ENCODE peak calls at places on chromosome 19, in seven cellular contexts. G is upper lobe of right lung, O is body of pancreas, R is aorta, Z is epithelial cell of proximal tubule, S is spleen, U is mucosa of descending colon. Q is an unnamed sample.

GRCh38 chr19:51421229-51422052 is 4.0 kb upstream of the SIGLEC10 start:
- DNase-seq in O (no peak), Z (no peak), S (no peak), R (no peak), G (no peak), U (no peak), Q (no peak)

GRCh38 chr19:35518313-35518712 is 4.9 kb upstream of the DMKN start:
- DNase-seq in S (no peak), R (no peak), O (no peak), G (no peak), U (no peak), Z (peak), Q (no peak)

GRCh38 chr19:23415561-23416191 is 20.4 kb upstream of the ZNF91 start:
- DNase-seq in U (peak), S (no peak), G (peak), Z (no peak), O (no peak), R (no peak), Q (no peak)

GRCh38 chr19:14979136-14979497 is 547 bp downstream of the SLC1A6 start:
- DNase-seq in O (no peak), Z (no peak), G (no peak), S (no peak), R (no peak), U (no peak), Q (no peak)

GRCh38 chr19:47330466-47330869 is 1.5 kb upstream of the C5AR2 start:
- DNase-seq in G (no peak), R (no peak), O (no peak), Z (no peak), S (no peak), U (no peak), Q (no peak)

GRCh38 chr19:37914908-37915307 is 7.9 kb downstream of the SIPA1L3 start:
- DNase-seq in G (no peak), O (no peak), S (no peak), Z (no peak), U (no peak), R (no peak), Q (no peak)

GRCh38 chr19:16886305-16886880 is 2.4 kb upstream of the F2RL3 start:
- DNase-seq in R (no peak), U (no peak), O (no peak), G (peak), S (peak), Z (peak), Q (peak)

GRCh38 chr19:8123683-8124082 is 25.7 kb downstream of the FBN3 start:
- DNase-seq in R (no peak), U (no peak), Z (no peak), S (no peak), O (no peak), G (no peak), Q (no peak)

GRCh38 chr19:50496189-50497029 is 14.6 kb downstream of the JOSD2 start:
- DNase-seq in Z (no peak), R (peak), G (peak), O (peak), U (peak), S (peak), Q (no peak)

GRCh38 chr19:47469719-47470118 is 2.0 kb downstream of the SLC8A2 start:
- DNase-seq in Z (no peak), O (no peak), S (no peak), R (no peak), G (no peak), U (no peak), Q (no peak)

GRCh38 chr19:342801-343421 is 1.7 kb downstream of the MIER2 start:
- DNase-seq in G (peak), Z (no peak), O (peak), U (no peak), R (peak), S (peak), Q (no peak)

GRCh38 chr19:29630661-29631060 is 24.6 kb downstream of the POP4 start:
- DNase-seq in R (no peak), U (no peak), Z (no peak), G (no peak), O (no peak), S (no peak), Q (no peak)

GRCh38 chr19:47351545-47351944 is 2.4 kb downstream of the DHX34 start:
- DNase-seq in Z (no peak), O (no peak), U (no peak), R (no peak), S (no peak), G (no peak), Q (no peak)

GRCh38 chr19:54707932-54708331 is 16.3 kb upstream of the KIR3DL3 start:
- DNase-seq in S (peak), G (no peak), R (no peak), O (no peak), Z (no peak), U (no peak), Q (no peak)

GRCh38 chr19:3275068-3275582 is 50.7 kb downstream of the CELF5 start:
- DNase-seq in U (no peak), G (no peak), O (peak), R (no peak), Z (no peak), S (no peak), Q (no peak)

GRCh38 chr19:3981736-3982681 is 3.3 kb downstream of the EEF2 start:
- DNase-seq in R (no peak), S (peak), Z (no peak), O (peak), U (no peak), G (no peak), Q (no peak)

GRCh38 chr19:47023448-47023794 is 3.8 kb downstream of the NPAS1 start:
- DNase-seq in G (no peak), Z (no peak), S (no peak), O (no peak), R (no peak), U (no peak), Q (no peak)

GRCh38 chr19:41690801-41691065 is 2.7 kb upstream of the CEACAM7 start:
- DNase-seq in U (no peak), S (no peak), R (no peak), O (no peak), G (peak), Z (no peak), Q (no peak)

GRCh38 chr19:8526345-8527062 is 12.5 kb upstream of the ZNF414 start:
- DNase-seq in Z (no peak), O (peak), G (peak), S (peak), U (peak), R (peak), Q (peak)

GRCh38 chr19:15161028-15161984 is 39.5 kb downstream of the NOTCH3 start:
- DNase-seq in S (no peak), U (no peak), R (no peak), O (no peak), G (no peak), Z (no peak), Q (no peak)

GRCh38 chr19:5451494-5451893 is 3.7 kb upstream of the ZNRF4 start:
- DNase-seq in R (no peak), S (no peak), U (no peak), O (no peak), G (no peak), Z (no peak), Q (no peak)

GRCh38 chr19:50780753-50781480 is 9.3 kb upstream of the ACP4 start:
- DNase-seq in G (no peak), U (no peak), O (no peak), S (no peak), Z (no peak), R (no peak), Q (no peak)

GRCh38 chr19:29079331-29079730 is 133.6 kb downstream of the UQCRFS1 start:
- DNase-seq in Z (no peak), R (no peak), U (no peak), O (no peak), S (no peak), G (no peak), Q (no peak)

GRCh38 chr19:5086232-5086631 is 117.3 kb downstream of the KDM4B start:
- DNase-seq in R (no peak), Z (no peak), S (no peak), U (no peak), O (no peak), G (no peak), Q (no peak)

GRCh38 chr19:37654525-37654832 is 786 bp downstream of the ZFP30 start:
- DNase-seq in G (no peak), U (no peak), R (no peak), Z (no peak), S (no peak), O (no peak), Q (no peak)

GRCh38 chr19:850221-850978 is 1.7 kb upstream of the ELANE start:
- DNase-seq in U (peak), O (peak), S (peak), G (peak), Z (no peak), R (peak), Q (peak)

GRCh38 chr19:17091758-17092333 is 16.3 kb downstream of the MYO9B start:
- DNase-seq in S (peak), R (no peak), G (peak), O (no peak), U (peak), Z (no peak), Q (no peak)

GRCh38 chr19:1000095-1000494 is at the start of gene GRIN3B:
- DNase-seq in O (peak), S (peak), G (peak), U (peak), Z (no peak), R (peak), Q (peak)

GRCh38 chr19:42528354-42529247 is at the start of gene CEACAM1:
- DNase-seq in Z (no peak), U (peak), R (no peak), S (peak), G (peak), O (no peak), Q (peak)

GRCh38 chr19:35027851-35028599 is 2.2 kb upstream of the SCN1B start:
- DNase-seq in R (no peak), U (no peak), Z (no peak), G (no peak), O (no peak), S (no peak), Q (no peak)

GRCh38 chr19:24000656-24001055 is 86.0 kb downstream of the ZNF726 start:
- DNase-seq in G (no peak), U (no peak), Z (no peak), O (no peak), R (no peak), S (no peak), Q (no peak)

GRCh38 chr19:31548941-31549340 is 199.7 kb upstream of the TSHZ3 start:
- DNase-seq in R (no peak), U (peak), O (peak), S (no peak), Z (no peak), G (no peak), Q (no peak)

GRCh38 chr19:8544168-8544567 is 30.2 kb upstream of the ZNF414 start:
- DNase-seq in Z (no peak), U (no peak), S (no peak), R (no peak), O (no peak), G (no peak), Q (no peak)

GRCh38 chr19:39428309-39429112 is 7.2 kb downstream of the RPS16 start:
- DNase-seq in O (peak), Z (no peak), R (peak), U (peak), G (peak), S (peak), Q (peak)

GRCh38 chr19:1408300-1409203 is 1.2 kb downstream of the DAZAP1 start:
- DNase-seq in G (peak), O (peak), Z (no peak), R (peak), S (peak), U (peak), Q (peak)

GRCh38 chr19:33055718-33056117 is 9.0 kb downstream of the RHPN2 start:
- DNase-seq in U (peak), Z (no peak), R (no peak), O (no peak), S (no peak), G (no peak), Q (no peak)

GRCh38 chr19:45952341-45952690 is 21.3 kb downstream of the NOVA2 start:
- DNase-seq in U (no peak), S (no peak), G (no peak), R (no peak), O (no peak), Z (no peak), Q (no peak)
- H3K4me3 ChIP-seq in U (no peak), S (no peak), G (no peak), R (no peak), O (no peak), Z (no peak), Q (no peak)

GRCh38 chr19:53131732-53132131 is 978 bp downstream of the ZNF415 start:
- DNase-seq in U (no peak), G (no peak), Z (no peak), R (no peak), O (no peak), S (no peak), Q (no peak)
- H3K4me3 ChIP-seq in U (no peak), G (peak), Z (peak), R (no peak), O (peak), S (no peak), Q (peak)

DNA sequence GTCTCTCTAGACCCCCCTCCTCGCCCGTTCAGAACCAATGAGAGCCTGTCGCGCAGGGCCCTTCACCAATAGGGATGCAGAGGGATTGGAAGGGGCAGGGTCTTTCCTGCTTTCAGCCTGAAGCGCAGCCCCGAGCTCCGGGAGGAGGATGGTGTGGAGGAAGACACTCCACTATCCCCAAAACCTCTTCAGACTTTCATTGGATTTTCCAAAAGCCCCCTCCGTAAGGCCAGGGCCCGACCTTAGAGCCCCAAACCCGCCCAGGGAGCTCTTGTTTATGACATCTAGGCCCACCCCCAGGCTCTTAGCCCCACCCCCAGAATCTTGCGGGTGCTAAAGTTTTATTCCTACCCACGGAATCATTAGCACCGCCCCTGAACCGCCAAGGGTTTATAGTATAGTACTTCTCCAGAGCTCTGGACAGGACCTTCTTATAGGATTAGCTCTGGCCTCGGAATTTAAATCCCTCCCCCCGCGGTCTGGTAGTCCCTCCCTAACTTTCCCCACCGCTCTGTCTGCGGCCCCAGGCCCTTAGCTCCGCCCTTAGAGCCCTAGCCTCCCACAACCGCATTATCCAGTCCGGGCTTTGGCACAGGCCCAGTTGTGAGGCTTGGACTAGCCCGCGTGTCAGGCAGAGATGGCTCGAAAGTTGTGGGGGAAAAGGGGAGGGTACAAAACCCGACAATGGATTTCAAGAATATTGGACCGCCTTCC is 6.6 kb upstream of the EML2 start:
- DNase-seq in O (peak), R (peak), U (peak), G (peak), S (peak), Z (no peak), Q (peak)
- H3K4me3 ChIP-seq in O (no peak), R (no peak), U (no peak), G (peak), S (no peak), Z (peak), Q (no peak)

DNA sequence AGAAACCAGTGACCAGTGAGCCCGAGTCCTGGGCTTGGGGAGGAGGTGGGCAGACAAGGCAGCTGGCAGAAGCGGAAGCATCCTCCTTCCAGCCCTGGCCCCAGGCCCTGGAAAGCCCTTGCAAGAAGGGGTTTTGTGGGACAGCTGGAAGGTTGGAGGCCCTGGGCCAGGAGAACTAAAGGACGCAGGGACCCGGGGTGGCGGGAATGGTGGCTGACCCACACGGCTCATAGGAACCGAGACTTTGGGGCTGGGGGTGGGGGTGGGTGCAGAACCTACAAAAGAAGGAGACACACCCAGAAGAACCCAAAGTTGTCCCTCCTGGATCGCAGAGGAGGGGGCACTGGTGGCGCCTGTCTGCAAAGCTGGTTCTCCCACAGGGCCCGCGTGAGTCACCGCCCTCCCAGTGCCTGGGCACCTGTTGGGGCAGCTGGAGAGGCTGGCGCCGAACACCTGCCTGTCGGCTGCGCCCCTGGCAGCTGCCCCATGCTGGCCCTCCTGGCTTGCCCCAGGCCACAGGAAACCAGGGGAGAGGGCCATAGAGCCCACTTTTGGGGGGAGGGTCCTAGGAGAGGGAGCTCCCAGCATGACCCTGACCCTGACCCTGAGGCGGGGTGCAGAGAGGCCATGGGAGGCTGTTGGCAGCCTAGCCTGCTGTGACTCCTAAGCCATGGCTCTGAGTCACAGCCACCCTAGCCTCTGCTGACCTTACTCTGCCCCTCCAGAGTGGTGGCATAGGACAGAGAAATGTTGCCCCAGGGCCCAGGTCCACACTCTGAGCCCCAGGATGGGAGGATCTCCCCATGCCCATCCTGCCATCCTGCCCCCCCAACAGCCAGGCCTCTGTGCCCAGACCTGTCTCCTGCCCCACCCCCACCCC is 768 bp downstream of the DMPK start:
- DNase-seq in O (peak), U (no peak), Z (no peak), S (no peak), G (no peak), R (peak), Q (no peak)
- H3K4me3 ChIP-seq in O (peak), U (no peak), Z (no peak), S (no peak), G (peak), R (peak), Q (peak)

GRCh38 chr19:40512473-40513344 is 45.9 kb downstream of the SPTBN4 start:
- DNase-seq in U (no peak), S (no peak), O (no peak), R (no peak), G (no peak), Z (no peak), Q (peak)
- H3K4me3 ChIP-seq in U (no peak), S (no peak), O (no peak), R (no peak), G (no peak), Z (no peak), Q (peak)

GRCh38 chr19:57668635-57669034 is at the start of gene ZSCAN4:
- DNase-seq in R (no peak), O (no peak), S (no peak), U (no peak), Z (no peak), G (no peak), Q (no peak)
- H3K4me3 ChIP-seq in R (no peak), O (no peak), S (no peak), U (no peak), Z (no peak), G (no peak), Q (no peak)

DNA sequence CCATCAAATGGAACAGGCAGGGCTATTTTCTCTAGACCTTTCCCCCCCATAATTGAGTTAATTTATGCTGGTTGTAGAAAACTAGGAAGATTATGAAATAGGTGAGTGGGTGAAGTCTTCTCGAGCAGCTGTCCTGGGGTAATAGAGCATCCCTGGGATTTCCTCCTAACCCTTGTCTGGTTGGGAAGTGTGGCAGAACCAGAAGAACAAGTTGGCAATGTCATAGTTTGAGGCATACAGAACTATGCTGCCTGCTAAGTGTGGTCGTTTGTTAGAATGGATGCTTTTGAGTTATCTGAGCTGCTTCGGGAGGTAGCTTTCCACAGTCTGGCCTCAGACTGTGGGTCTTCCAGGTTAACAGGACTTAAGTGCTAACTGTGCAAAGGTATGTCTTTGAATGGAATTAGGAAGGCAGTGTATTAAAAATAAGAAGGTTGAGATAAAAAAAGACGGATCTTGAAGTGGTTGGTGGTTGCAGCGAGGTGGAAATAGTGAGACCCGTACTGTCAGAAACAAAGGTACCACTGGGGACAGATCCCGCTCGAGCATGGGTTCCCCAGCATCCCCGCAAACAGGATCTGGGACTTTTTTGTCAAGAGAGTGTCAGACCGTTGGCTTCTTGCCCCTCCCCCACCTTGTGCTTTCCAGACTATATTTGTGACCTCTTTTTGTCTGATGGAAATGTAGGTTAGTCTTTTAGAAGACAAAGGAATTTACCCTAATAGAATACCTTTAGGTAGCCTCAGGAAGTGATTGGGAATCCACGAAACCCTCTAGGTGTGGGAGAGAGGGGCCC is 4.0 kb downstream of the GATAD2A start:
- DNase-seq in U (no peak), S (peak), R (no peak), O (no peak), G (no peak), Z (no peak), Q (peak)
- H3K4me3 ChIP-seq in U (no peak), S (no peak), R (no peak), O (no peak), G (no peak), Z (no peak), Q (no peak)

GRCh38 chr19:12943437-12944044 is 2.1 kb upstream of the RAD23A start:
- DNase-seq in O (no peak), Z (no peak), G (no peak), S (no peak), U (no peak), R (no peak), Q (no peak)
- H3K4me3 ChIP-seq in O (no peak), Z (no peak), G (no peak), S (no peak), U (no peak), R (no peak), Q (no peak)

DNA sequence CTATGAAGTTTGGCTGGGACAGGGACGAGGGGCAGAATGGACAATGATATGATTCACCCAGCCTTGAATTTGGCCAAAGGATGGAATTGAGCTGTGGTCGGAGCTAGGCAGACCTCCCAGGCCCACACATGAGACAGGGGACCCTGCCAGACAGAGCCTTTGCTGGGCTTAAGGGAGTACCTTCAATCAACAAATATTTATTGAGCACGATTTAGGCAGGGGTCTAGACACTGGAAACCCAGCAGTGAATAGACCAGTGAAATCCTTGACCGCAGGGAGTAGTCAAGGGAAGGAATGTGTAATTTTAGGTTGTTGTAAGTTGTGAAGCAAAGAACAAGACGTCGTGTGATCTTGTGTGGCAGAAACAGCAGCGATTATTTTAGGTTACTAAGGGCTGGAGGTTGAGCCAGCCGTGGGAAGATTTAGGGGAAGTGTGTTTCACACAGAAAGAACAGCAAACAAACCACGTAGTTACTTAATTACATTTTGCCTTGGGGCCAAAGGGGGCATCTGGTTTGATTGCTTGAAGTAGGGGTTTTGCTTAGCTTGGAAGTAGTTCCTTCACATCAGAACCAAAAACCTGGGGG is 16.9 kb upstream of the AP1M2 start:
- DNase-seq in G (no peak), S (no peak), O (no peak), R (no peak), Z (no peak), U (no peak), Q (no peak)
- H3K4me3 ChIP-seq in G (peak), S (peak), O (no peak), R (no peak), Z (no peak), U (no peak), Q (no peak)

Q was measured in Caco-2.